ENCODE peak calls at places on chromosomes 16 and 17, in six cellular contexts. P is A549, Y is H1, Z is K562, G is GM12878, I is SK-N-SH. N is an unnamed sample.

GRCh38 chr17:4509402-4509801 is 10.7 kb downstream of the SPNS2 start:
- DNase-seq in Y (no peak), I (no peak), P (no peak), G (peak), Z (no peak), N (no peak)

GRCh38 chr17:72107100-72107499 is 13.7 kb upstream of the SOX9 start:
- DNase-seq in P (no peak), I (no peak), Z (no peak), G (no peak), Y (no peak), N (no peak)

GRCh38 chr16:89697616-89698331 is 3.7 kb downstream of the SPATA2L start:
- DNase-seq in I (peak), G (no peak), Y (no peak), P (no peak), Z (no peak), N (no peak)

GRCh38 chr17:74601944-74602572 is 10.0 kb upstream of the CD300LD start:
- DNase-seq in I (peak), G (no peak), Y (peak), Z (peak), P (peak), N (peak)

GRCh38 chr16:66926171-66926570 is 836 bp upstream of the RRAD start:
- DNase-seq in G (no peak), P (no peak), Z (no peak), I (no peak), Y (no peak), N (no peak)

GRCh38 chr17:41455236-41455635 is 11.9 kb downstream of the KRT32 start:
- DNase-seq in Z (no peak), I (no peak), P (no peak), G (no peak), Y (no peak), N (no peak)

GRCh38 chr17:53061446-53061845 is 761.3 kb upstream of the KIF2B start:
- DNase-seq in I (no peak), G (no peak), P (no peak), Z (no peak), Y (peak), N (peak)

GRCh38 chr16:65343556-65343955 is 221.7 kb upstream of the CDH11 start:
- DNase-seq in Y (no peak), P (no peak), G (no peak), I (no peak), Z (no peak), N (no peak)

GRCh38 chr16:17836868-17837602 is 366.3 kb upstream of the XYLT1 start:
- DNase-seq in P (peak), G (no peak), Y (peak), I (no peak), Z (peak), N (peak)

GRCh38 chr16:75486014-75486404 is 9.2 kb downstream of the CHST6 start:
- DNase-seq in G (no peak), Z (no peak), I (no peak), P (no peak), Y (no peak), N (no peak)

GRCh38 chr17:280901-281300 is 71.7 kb downstream of the RPH3AL start:
- DNase-seq in Z (no peak), Y (peak), P (no peak), G (no peak), I (no peak), N (no peak)

GRCh38 chr17:72613411-72614292 is 478.8 kb downstream of the SLC39A11 start:
- DNase-seq in I (no peak), G (no peak), Y (no peak), P (peak), Z (no peak), N (no peak)

GRCh38 chr17:56737741-56738161 is 96.0 kb downstream of the C17orf67 start:
- DNase-seq in P (no peak), I (no peak), Y (no peak), Z (no peak), G (no peak), N (no peak)

GRCh38 chr17:7858487-7858832 is 657 bp downstream of the CYB5D1 start:
- DNase-seq in Y (no peak), I (no peak), Z (peak), P (peak), G (no peak), N (peak)

GRCh38 chr17:79809530-79810137 is 12.8 kb upstream of the CBX8 start:
- DNase-seq in Z (no peak), G (no peak), I (peak), Y (peak), P (no peak), N (no peak)

GRCh38 chr17:51372345-51373004 is 112.1 kb downstream of the UTP18 start:
- DNase-seq in Y (no peak), Z (peak), P (peak), G (peak), I (no peak), N (peak)

GRCh38 chr16:3094289-3095027 is 4.6 kb downstream of the ZSCAN10 start:
- DNase-seq in Y (peak), Z (peak), I (peak), G (no peak), P (peak), N (peak)

GRCh38 chr17:73271078-73271477 is 9.4 kb upstream of the CPSF4L start:
- DNase-seq in Y (no peak), P (no peak), I (no peak), G (peak), Z (no peak), N (no peak)

GRCh38 chr17:17810374-17811248 is 26.2 kb downstream of the SREBF1 start:
- DNase-seq in G (no peak), Y (peak), I (no peak), P (peak), Z (no peak), N (peak)

GRCh38 chr16:10121496-10121895 is 60.7 kb downstream of the GRIN2A start:
- DNase-seq in G (no peak), Y (no peak), I (no peak), Z (no peak), P (no peak), N (no peak)

GRCh38 chr16:87437911-87438610 is 45.9 kb downstream of the MAP1LC3B start:
- DNase-seq in Z (no peak), Y (no peak), P (no peak), G (no peak), I (peak), N (no peak)

GRCh38 chr17:73969956-73970355 is 233.5 kb upstream of the RPL38 start:
- DNase-seq in I (no peak), Y (no peak), P (no peak), Z (no peak), G (no peak), N (no peak)

GRCh38 chr17:51118330-51119195 is 2.1 kb downstream of the SPAG9 start:
- DNase-seq in G (no peak), P (peak), I (peak), Z (no peak), Y (no peak), N (no peak)

GRCh38 chr17:34117811-34118210 is 137.3 kb upstream of the CCL2 start:
- DNase-seq in I (no peak), Y (no peak), G (no peak), P (no peak), Z (no peak), N (no peak)

GRCh38 chr16:782263-782662 is 5.9 kb downstream of the RPUSD1 start:
- DNase-seq in P (no peak), G (no peak), Z (no peak), I (no peak), Y (peak), N (no peak)

GRCh38 chr17:76497979-76498885 is 3.0 kb downstream of the RHBDF2 start:
- DNase-seq in P (peak), Y (peak), I (peak), G (no peak), Z (no peak), N (peak)

GRCh38 chr16:86002178-86002577 is 103.2 kb downstream of the IRF8 start:
- DNase-seq in Z (no peak), I (no peak), G (peak), P (no peak), Y (no peak), N (no peak)
- TF ChIP-seq USF2 in Z (no peak), I (no peak), G (no peak), P (no peak), Y (no peak), N (no peak)

DNA sequence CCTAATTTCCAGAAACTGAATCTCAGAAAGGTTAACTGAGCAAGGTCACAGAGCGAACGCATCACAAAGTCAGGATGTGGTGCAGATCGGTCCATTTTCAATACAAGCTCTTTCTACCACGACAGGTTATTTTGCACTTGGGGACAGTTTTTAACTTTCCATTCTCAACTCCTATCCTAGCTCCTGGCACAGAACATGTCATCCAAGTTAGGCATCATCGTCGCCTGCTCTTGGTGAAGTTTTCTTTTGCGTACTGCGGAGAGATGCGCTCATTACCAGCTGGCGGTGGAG is 15.5 kb upstream of the ERN1 start:
- DNase-seq in I (no peak), Z (no peak), G (no peak), Y (no peak), P (no peak), N (no peak)
- TF ChIP-seq MAX in I (no peak), Z (no peak), G (no peak), Y (no peak), P (no peak), N (no peak)

GRCh38 chr16:8489580-8489979 is 100.7 kb downstream of the TMEM114 start:
- DNase-seq in Y (no peak), P (no peak), I (no peak), G (no peak), Z (no peak), N (no peak)
- TF ChIP-seq USF2 in Y (no peak), P (no peak), I (no peak), G (no peak), Z (no peak), N (no peak)

DNA sequence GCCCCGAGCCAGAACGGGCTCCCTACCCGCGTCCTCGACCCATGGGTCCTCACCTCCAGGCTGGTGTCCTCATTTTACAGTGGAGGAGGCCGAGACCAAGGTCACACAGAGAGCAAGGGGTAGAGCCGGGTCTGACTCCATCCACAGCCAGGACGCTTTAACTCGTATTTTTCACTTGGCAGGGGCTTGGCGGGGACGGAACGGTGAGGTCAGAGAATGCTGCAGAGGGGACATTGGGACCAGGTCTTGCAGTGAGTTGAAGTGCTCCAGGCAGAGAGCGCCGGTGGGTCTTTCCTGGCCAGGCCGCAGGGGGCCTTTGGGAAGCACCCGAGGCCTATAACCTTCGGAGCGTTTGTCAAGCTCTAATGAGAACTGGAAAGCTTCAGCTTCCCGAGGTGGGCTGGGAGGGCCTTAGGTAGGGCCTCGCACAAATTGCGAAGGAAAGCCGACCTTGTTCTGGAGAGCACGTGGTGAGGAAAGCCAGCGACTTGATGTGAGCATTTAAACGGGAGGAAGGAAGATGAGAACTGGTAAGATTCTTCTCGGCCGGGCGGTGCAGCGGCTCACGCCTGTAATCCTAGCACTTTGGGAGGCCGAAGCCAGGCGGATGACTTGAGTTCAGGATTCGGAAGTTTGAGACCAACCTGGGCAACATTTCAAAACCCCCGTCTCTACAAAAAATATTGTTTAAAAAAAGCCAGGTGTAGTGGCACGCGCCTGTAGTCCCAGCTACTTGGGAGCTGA is 908 bp upstream of the CLUH start:
- DNase-seq in Z (no peak), G (no peak), Y (no peak), P (no peak), I (no peak), N (no peak)
- TF ChIP-seq MAX in Z (no peak), G (no peak), Y (peak), P (no peak), I (no peak), N (no peak)

GRCh38 chr17:78738245-78738644 is 43.8 kb downstream of the CYTH1 start:
- DNase-seq in Y (no peak), P (no peak), G (no peak), Z (no peak), I (no peak), N (no peak)

GRCh38 chr17:78736526-78737079 is 45.5 kb downstream of the CYTH1 start:
- DNase-seq in Y (no peak), Z (peak), G (no peak), P (peak), I (no peak), N (peak)

GRCh38 chr17:78738698-78739097 is 43.4 kb downstream of the CYTH1 start:
- DNase-seq in Y (no peak), G (no peak), I (no peak), Z (no peak), P (no peak), N (no peak)

GRCh38 chr17:78735832-78736525 is 46.1 kb downstream of the CYTH1 start:
- DNase-seq in Z (no peak), G (no peak), Y (no peak), P (peak), I (no peak), N (no peak)

GRCh38 chr17:78737332-78737731 is 44.7 kb downstream of the CYTH1 start:
- DNase-seq in I (peak), Z (no peak), G (no peak), P (peak), Y (no peak), N (no peak)
- TF ChIP-seq USF2 in I (no peak), Z (no peak), G (no peak), P (no peak), Y (no peak), N (no peak)

GRCh38 chr16:50066482-50067289 is 916 bp downstream of the HEATR3 start:
- DNase-seq in P (no peak), Z (no peak), G (no peak), I (no peak), Y (no peak), N (no peak)

GRCh38 chr16:50068550-50068949 is 2.8 kb downstream of the HEATR3 start:
- DNase-seq in P (no peak), I (no peak), Z (no peak), Y (no peak), G (no peak), N (no peak)

GRCh38 chr16:50069060-50069459 is 3.3 kb downstream of the HEATR3 start:
- DNase-seq in I (no peak), Y (no peak), P (no peak), G (no peak), Z (no peak), N (no peak)

GRCh38 chr16:50065624-50066481 is at the start of gene HEATR3:
- DNase-seq in G (peak), Y (peak), Z (peak), P (peak), I (peak), N (peak)

GRCh38 chr16:50067290-50067853 is 1.6 kb downstream of the HEATR3 start:
- DNase-seq in P (peak), Y (peak), I (peak), G (no peak), Z (no peak), N (no peak)
- TF ChIP-seq MAX in P (no peak), Y (no peak), I (no peak), G (no peak), Z (no peak), N (no peak)

GRCh38 chr17:42632949-42633444 is 23.5 kb downstream of the TUBG1 start:
- DNase-seq in Y (no peak), Z (peak), G (no peak), P (no peak), I (no peak), N (no peak)
- TF ChIP-seq USF2 in Y (no peak), Z (no peak), G (no peak), P (no peak), I (no peak), N (no peak)

GRCh38 chr16:85800321-85800669 is 800 bp downstream of the COX4I1 start:
- DNase-seq in G (no peak), Z (no peak), I (no peak), Y (no peak), P (no peak), N (no peak)
- TF ChIP-seq MAX in G (no peak), Z (no peak), I (no peak), Y (no peak), P (no peak), N (no peak)

GRCh38 chr17:27433521-27433920 is 22.7 kb upstream of the KSR1 start:
- DNase-seq in G (no peak), Y (no peak), Z (no peak), P (no peak), I (no peak), N (no peak)

GRCh38 chr17:27429666-27430382 is 26.4 kb upstream of the KSR1 start:
- DNase-seq in Y (no peak), P (no peak), Z (no peak), I (no peak), G (no peak), N (no peak)

GRCh38 chr17:27428781-27429505 is 27.3 kb upstream of the KSR1 start:
- DNase-seq in P (no peak), Z (no peak), I (no peak), Y (no peak), G (no peak), N (no peak)

GRCh38 chr17:27430383-27430840 is 25.8 kb upstream of the KSR1 start:
- DNase-seq in I (no peak), G (no peak), Y (no peak), Z (no peak), P (no peak), N (no peak)

DNA sequence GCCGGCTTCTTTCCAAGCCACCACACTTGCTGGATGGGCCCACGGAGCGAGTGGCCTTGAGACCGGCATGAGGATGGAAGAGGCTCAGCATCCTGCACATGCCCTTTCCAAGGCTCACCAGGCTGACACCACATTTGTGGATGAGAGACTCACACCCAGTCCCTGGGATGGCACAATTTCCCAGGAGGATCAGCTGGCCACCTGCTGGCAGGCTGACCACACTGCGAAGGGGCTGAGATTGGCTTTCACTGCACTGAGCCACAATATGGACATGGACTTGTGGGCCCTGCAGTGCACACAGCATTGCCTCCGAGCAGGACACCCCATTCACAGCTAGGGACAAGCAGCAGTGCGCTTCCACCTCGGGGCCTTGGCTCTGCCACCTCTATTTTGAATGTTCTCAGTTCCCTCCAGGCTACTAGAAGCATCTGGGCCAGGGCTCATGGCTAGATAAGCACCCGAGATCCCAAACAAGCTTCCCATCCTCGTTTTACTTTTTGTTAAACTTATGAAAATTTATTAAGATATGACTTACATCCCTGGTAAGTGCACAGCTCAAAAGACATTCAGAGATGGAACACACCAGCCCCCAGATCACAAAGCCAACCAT is 25.3 kb upstream of the KSR1 start:
- DNase-seq in Z (peak), Y (peak), P (peak), G (no peak), I (peak), N (peak)
- TF ChIP-seq USF2 in Z (no peak), Y (no peak), P (no peak), G (no peak), I (no peak), N (no peak)

DNA sequence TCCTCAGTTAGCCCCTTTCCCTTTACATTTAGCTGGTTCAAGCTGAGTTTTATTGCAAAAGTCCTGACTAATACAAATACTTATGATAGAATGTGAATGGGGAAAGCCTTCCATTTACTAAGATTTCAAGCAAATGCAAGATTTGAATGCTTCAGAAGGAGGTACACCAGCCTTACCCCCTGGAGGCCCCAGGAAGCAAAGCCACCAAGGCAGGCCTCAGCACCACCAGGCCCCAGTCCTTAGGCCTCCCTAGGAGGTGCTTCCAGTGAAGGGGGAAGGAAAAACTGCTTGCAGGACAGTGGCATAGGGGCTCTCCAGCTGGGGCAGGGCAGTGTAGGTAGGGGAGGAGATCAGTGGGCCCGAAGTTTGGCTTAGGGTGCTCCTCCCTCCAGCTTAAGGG is 7.3 kb upstream of the PRPSAP2 start:
- DNase-seq in G (no peak), Z (no peak), I (no peak), Y (no peak), P (no peak), N (no peak)
- TF ChIP-seq MAX in G (no peak), Z (no peak), I (no peak), Y (no peak), P (no peak), N (no peak)

N was measured in WTC11.